ENCODE peak calls at places on chromosomes 3 and 15, in six cellular contexts. E, W, K, H, G and D are unnamed samples.

GRCh38 chr3:194267744-194268658 is 83.1 kb downstream of the CPN2 start:
- ATAC-seq in H (no peak), E (no peak), K (no peak), W (no peak), G (peak), D (peak)

GRCh38 chr3:100072328-100073048 is 41.8 kb downstream of the FILIP1L start:
- ATAC-seq in G (no peak), K (no peak), W (no peak), E (no peak), H (no peak), D (peak)

GRCh38 chr3:33145221-33145900 is 31.5 kb downstream of the CRTAP start:
- ATAC-seq in W (no peak), K (no peak), H (no peak), G (no peak), E (no peak), D (no peak)

GRCh38 chr3:174337227-174337626 is 521.9 kb upstream of the NAALADL2 start:
- ATAC-seq in G (no peak), H (no peak), E (no peak), W (no peak), K (no peak), D (peak)

GRCh38 chr3:171758109-171758508 is 52.2 kb downstream of the PLD1 start:
- ATAC-seq in E (no peak), H (no peak), G (no peak), K (no peak), W (no peak), D (no peak)

GRCh38 chr15:87955284-87955909 is 301.1 kb downstream of the NTRK3 start:
- ATAC-seq in G (no peak), H (no peak), K (peak), W (no peak), E (no peak), D (no peak)

GRCh38 chr15:83556754-83557153 is 97.2 kb upstream of the ADAMTSL3 start:
- ATAC-seq in G (no peak), W (no peak), H (no peak), E (no peak), K (no peak), D (no peak)

GRCh38 chr3:177731644-177732268 is 534.5 kb upstream of the TBL1XR1 start:
- ATAC-seq in K (no peak), E (no peak), W (no peak), H (no peak), G (no peak), D (no peak)

GRCh38 chr3:188088948-188089685 is 64.8 kb upstream of the LPP start:
- ATAC-seq in H (no peak), G (peak), W (no peak), E (no peak), K (no peak), D (no peak)

GRCh38 chr15:78396976-78397375 is 41.0 kb upstream of the IREB2 start:
- ATAC-seq in H (peak), E (peak), W (peak), K (no peak), G (peak), D (peak)

GRCh38 chr3:33942483-33943150 is 144.2 kb downstream of the PDCD6IP start:
- ATAC-seq in H (no peak), W (no peak), K (no peak), G (no peak), E (no peak), D (no peak)

GRCh38 chr3:72280876-72281275 is 495.9 kb upstream of the PROK2 start:
- ATAC-seq in H (no peak), K (no peak), G (no peak), W (no peak), E (no peak), D (no peak)

GRCh38 chr3:52021869-52022268 is 26.2 kb upstream of the RPL29 start:
- ATAC-seq in W (no peak), K (peak), H (peak), G (no peak), E (no peak), D (no peak)

GRCh38 chr15:96553931-96554330 is 223.4 kb downstream of the NR2F2 start:
- ATAC-seq in K (no peak), E (no peak), H (no peak), W (no peak), G (no peak), D (no peak)

GRCh38 chr3:190514163-190515153 is 573 bp downstream of the IL1RAP start:
- ATAC-seq in G (peak), E (peak), W (peak), H (peak), K (peak), D (peak)

GRCh38 chr15:59074607-59075006 is 30.3 kb upstream of the CCNB2 start:
- ATAC-seq in K (no peak), G (no peak), W (no peak), H (no peak), E (no peak), D (no peak)

GRCh38 chr3:182879031-182879611 is 85.8 kb downstream of the ATP11B start:
- ATAC-seq in H (no peak), K (no peak), G (no peak), E (no peak), W (no peak), D (no peak)

GRCh38 chr3:163490119-163490518 is 1588.2 kb downstream of the SI start:
- ATAC-seq in K (no peak), W (peak), E (peak), G (peak), H (peak), D (no peak)

GRCh38 chr15:27457766-27458165 is 486.8 kb downstream of the GABRG3 start:
- ATAC-seq in K (no peak), W (no peak), G (no peak), E (no peak), H (no peak), D (no peak)

GRCh38 chr15:93027413-93027812 is 61.6 kb downstream of the RGMA start:
- ATAC-seq in E (no peak), G (no peak), H (no peak), K (no peak), W (peak), D (no peak)

GRCh38 chr3:4524423-4524769 is 31.2 kb downstream of the ITPR1 start:
- ATAC-seq in H (no peak), K (no peak), G (no peak), W (no peak), E (no peak), D (peak)

GRCh38 chr3:109143646-109144045 is 7.1 kb downstream of the C3orf85 start:
- ATAC-seq in G (no peak), E (no peak), K (no peak), H (no peak), W (no peak), D (no peak)

GRCh38 chr15:82540984-82541431 is 751 bp upstream of the RPS17 start:
- ATAC-seq in E (peak), H (peak), G (peak), K (no peak), W (no peak), D (no peak)

GRCh38 chr3:70647094-70647493 is 334.7 kb upstream of the MDFIC2 start:
- ATAC-seq in G (no peak), H (no peak), K (peak), W (no peak), E (no peak), D (no peak)

GRCh38 chr3:177196473-177197040 is 725 bp downstream of the TBL1XR1 start:
- ATAC-seq in H (no peak), K (no peak), G (no peak), E (no peak), W (no peak), D (no peak)

GRCh38 chr3:177126015-177126773 is 71.1 kb downstream of the TBL1XR1 start:
- ATAC-seq in E (no peak), K (peak), G (no peak), H (no peak), W (no peak), D (no peak)

GRCh38 chr3:170759511-170760173 is 110.4 kb downstream of the RPL22L1 start:
- ATAC-seq in W (peak), G (no peak), E (no peak), H (peak), K (no peak), D (no peak)

GRCh38 chr3:23648965-23649328 is 156.8 kb upstream of the UBE2E1 start:
- ATAC-seq in G (no peak), W (no peak), E (peak), K (no peak), H (peak), D (no peak)

GRCh38 chr3:48595075-48595525 is at the start of gene COL7A1:
- ATAC-seq in K (no peak), W (no peak), G (peak), E (peak), H (peak), D (no peak)

GRCh38 chr3:127690823-127691452 is 18.2 kb downstream of the ABTB1 start:
- ATAC-seq in H (no peak), G (peak), W (peak), E (peak), K (peak), D (peak)

GRCh38 chr3:45054196-45054857 is 28.2 kb downstream of the CLEC3B start:
- ATAC-seq in G (no peak), H (no peak), W (no peak), E (no peak), K (no peak), D (peak)

GRCh38 chr3:128180446-128180845 is 27.2 kb downstream of the EEFSEC start:
- ATAC-seq in H (no peak), W (no peak), G (no peak), E (no peak), K (no peak), D (no peak)

GRCh38 chr3:120506076-120506827 is 55.5 kb upstream of the FSTL1 start:
- ATAC-seq in E (no peak), H (no peak), K (no peak), W (peak), G (peak), D (peak)

GRCh38 chr15:27873039-27873438 is 226.1 kb downstream of the OCA2 start:
- ATAC-seq in K (no peak), H (no peak), G (no peak), W (no peak), E (no peak), D (no peak)

GRCh38 chr3:55296035-55296434 is 191.1 kb downstream of the WNT5A start:
- ATAC-seq in W (no peak), G (no peak), E (no peak), K (no peak), H (no peak), D (no peak)

GRCh38 chr3:139124197-139124596 is 79.5 kb upstream of the PRR23C start:
- ATAC-seq in K (no peak), E (no peak), G (no peak), H (no peak), W (no peak), D (no peak)
- TF ChIP-seq POLR2A in K (no peak), E (no peak), G (no peak), H (no peak), W (no peak), D (no peak)

DNA sequence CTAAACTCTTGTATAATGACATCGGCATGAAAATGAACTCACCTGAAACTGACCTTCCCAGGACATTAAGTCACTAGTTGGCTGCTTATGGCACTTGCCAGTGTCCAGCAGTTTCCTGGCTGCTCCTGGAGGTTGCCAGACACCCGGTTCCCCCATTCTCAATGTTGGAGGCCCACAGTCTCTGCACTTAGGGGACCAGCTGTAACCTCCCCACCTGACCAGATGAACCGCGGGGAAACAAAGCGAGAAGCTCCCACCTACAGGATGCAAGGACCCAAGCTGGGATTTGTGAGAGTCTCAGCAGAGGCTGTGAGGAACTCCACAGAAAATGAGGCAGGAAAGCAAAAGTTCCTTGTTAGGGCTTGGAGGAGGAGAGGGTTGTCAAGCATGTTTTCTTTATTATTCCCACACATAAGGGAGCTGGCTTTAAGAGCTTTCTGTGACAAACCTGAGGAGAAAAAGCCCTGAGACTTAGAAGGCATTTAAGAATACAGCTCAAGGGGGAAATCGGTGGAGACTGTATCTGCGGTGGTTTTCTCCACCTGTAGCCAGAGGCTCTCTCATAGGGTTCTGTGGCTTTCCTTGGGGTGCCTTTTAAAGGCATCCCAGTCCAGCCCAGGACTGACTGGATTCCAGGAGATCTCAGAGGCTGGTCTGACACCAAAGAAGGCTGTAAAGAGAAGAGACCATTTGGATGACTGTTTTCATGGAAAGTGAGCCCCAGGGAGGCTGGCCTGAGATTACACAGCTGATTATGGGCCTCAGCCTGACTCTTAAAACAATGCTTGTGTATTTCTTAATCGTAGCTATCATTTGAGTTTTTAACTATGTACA is 4.6 kb downstream of the TPM1 start:
- ATAC-seq in W (no peak), E (no peak), K (no peak), H (no peak), G (no peak), D (peak)
- TF ChIP-seq POLR2A in W (no peak), E (no peak), K (peak), H (peak), G (no peak), D (peak)

GRCh38 chr3:129892486-129892856 is 1.0 kb downstream of the TMCC1 start:
- ATAC-seq in G (no peak), E (peak), H (no peak), W (no peak), K (no peak), D (no peak)

GRCh38 chr3:129897026-129897425 is 3.5 kb upstream of the TMCC1 start:
- ATAC-seq in E (no peak), W (no peak), G (no peak), H (no peak), K (no peak), D (no peak)

GRCh38 chr3:129890891-129891290 is 2.6 kb downstream of the TMCC1 start:
- ATAC-seq in H (no peak), E (no peak), K (no peak), W (no peak), G (no peak), D (no peak)

GRCh38 chr3:129892857-129893615 is 475 bp downstream of the TMCC1 start:
- ATAC-seq in K (peak), G (peak), W (peak), E (peak), H (peak), D (peak)

GRCh38 chr3:129893616-129894070 is at the start of gene TMCC1:
- ATAC-seq in H (peak), E (peak), K (peak), W (peak), G (peak), D (peak)
- TF ChIP-seq POLR2A in H (peak), E (peak), K (no peak), W (no peak), G (peak), D (no peak)

DNA sequence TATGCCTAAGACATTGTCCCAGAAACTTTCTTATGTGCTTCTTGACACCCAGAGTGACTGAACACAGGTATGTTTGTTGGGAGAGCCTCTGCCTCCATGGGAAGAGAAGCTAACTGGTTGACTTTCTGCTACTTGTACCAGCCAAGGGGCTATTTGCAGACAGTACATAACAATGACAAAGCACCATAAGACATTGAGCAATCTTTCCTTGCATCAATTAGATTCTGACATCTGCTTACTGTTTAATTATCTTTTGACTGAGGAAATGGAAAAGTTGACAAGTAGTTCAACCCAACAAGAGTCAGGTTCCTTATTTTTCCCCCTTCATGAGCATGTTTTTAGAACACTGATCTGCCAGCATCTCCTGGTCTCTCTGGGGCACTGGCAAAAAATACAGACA is 157.6 kb downstream of the RPLP1 start:
- ATAC-seq in W (no peak), E (no peak), K (no peak), H (no peak), G (no peak), D (no peak)
- TF ChIP-seq POLR2A in W (no peak), E (no peak), K (no peak), H (no peak), G (no peak), D (no peak)

GRCh38 chr3:184314700-184315505 is 497 bp downstream of the EIF4G1 start:
- ATAC-seq in W (peak), H (peak), G (peak), K (peak), E (peak), D (peak)
- TF ChIP-seq POLR2A in W (peak), H (peak), G (peak), K (no peak), E (peak), D (peak)

GRCh38 chr15:68175527-68175926 is 29.6 kb downstream of the CALML4 start:
- ATAC-seq in W (no peak), G (no peak), E (no peak), K (no peak), H (no peak), D (no peak)
- TF ChIP-seq POLR2A in W (no peak), G (no peak), E (no peak), K (no peak), H (no peak), D (no peak)

DNA sequence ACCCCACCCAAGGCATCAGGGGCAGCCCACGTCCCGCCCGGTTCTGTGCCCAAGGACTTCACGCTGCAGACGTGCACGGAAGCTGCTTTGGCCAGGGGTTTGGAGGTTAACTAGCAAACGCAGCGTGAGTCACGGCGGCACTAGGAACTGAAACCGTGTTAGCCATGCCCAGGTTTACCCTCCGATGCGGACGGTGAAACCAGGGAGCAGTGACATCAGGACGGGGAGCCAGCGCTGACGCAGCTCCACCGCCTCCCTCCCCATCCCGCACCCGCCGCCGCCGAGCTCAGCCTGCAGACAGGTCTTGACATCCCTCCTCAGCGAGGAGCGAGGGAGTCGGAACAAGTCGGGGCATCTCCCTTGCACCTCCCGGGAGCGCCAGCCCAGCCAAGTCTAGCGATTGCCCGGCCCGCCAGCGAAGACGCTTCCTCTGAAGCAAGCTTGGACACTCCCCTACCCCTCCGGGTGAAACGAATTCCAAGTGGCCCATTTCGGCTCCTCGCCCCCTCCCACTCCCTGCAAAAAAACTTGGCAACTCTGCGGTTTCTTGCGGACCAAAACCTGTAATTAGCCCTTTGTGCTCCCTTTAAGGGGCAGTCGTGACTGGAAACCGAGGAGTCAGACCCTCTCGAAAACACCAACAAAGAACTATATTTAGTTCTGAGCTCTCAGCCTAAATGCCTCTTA is 1.4 kb upstream of the RAP2B start:
- ATAC-seq in E (peak), K (peak), H (peak), G (peak), W (peak), D (peak)
- TF ChIP-seq POLR2A in E (peak), K (no peak), H (peak), G (no peak), W (peak), D (peak)

GRCh38 chr3:157088506-157089454 is 71.2 kb downstream of the CCNL1 start:
- ATAC-seq in K (peak), W (peak), E (peak), H (peak), G (peak), D (peak)
- TF ChIP-seq POLR2A in K (peak), W (peak), E (peak), H (peak), G (peak), D (peak)

GRCh38 chr15:45637552-45638033 is 2.8 kb downstream of the SQOR start:
- ATAC-seq in H (peak), E (no peak), K (no peak), G (no peak), W (peak), D (peak)

GRCh38 chr15:45635763-45636292 is 999 bp downstream of the SQOR start:
- ATAC-seq in W (no peak), G (no peak), K (no peak), E (peak), H (no peak), D (no peak)

GRCh38 chr15:45635191-45635638 is 386 bp downstream of the SQOR start:
- ATAC-seq in H (peak), E (peak), K (peak), W (peak), G (peak), D (peak)

GRCh38 chr15:45631831-45632230 is 3.0 kb upstream of the SQOR start:
- ATAC-seq in K (no peak), W (no peak), E (no peak), G (no peak), H (no peak), D (no peak)

GRCh38 chr15:45634442-45635190 is at the start of gene SQOR:
- ATAC-seq in E (peak), W (peak), G (peak), H (peak), K (peak), D (peak)
- TF ChIP-seq POLR2A in E (peak), W (peak), G (peak), H (peak), K (no peak), D (peak)